ENCODE peak calls at places on chromosomes 4 and X, in seven cellular contexts. L is glutamatergic neuron, B is ascending aorta, H is GM23338, A is posterior cingulate gyrus, O is amniotic epithelial cell, M is iPS DF 19.7. U is an unnamed sample.

GRCh38 chrX:40471965-40472648 is 108.7 kb upstream of the ATP6AP2 start:
- DNase-seq in L (no peak), B (no peak), H (peak; percentile 55), A (no peak), O (peak; percentile 62), M (no peak), U (no peak)

GRCh38 chrX:70444326-70445196 is at the start of gene DLG3:
- DNase-seq in L (peak; percentile 76), B (no peak), H (peak; percentile 84), A (peak; percentile 73), O (no peak), M (no peak), U (peak; percentile 54)

GRCh38 chrX:23003121-23003520 is 3.4 kb downstream of the DDX53 start:
- DNase-seq in L (no peak), B (no peak), H (no peak), A (no peak), O (peak; percentile 2), M (no peak), U (no peak)

GRCh38 chr4:159292137-159292896 is 189.4 kb downstream of the RAPGEF2 start:
- DNase-seq in L (no peak), B (no peak), H (peak; percentile 65), A (no peak), O (no peak), M (no peak), U (no peak)

GRCh38 chrX:15434205-15434604 is 50.0 kb upstream of the VEGFD start:
- DNase-seq in L (no peak), B (no peak), H (no peak), A (no peak), O (no peak), M (no peak), U (no peak)

GRCh38 chrX:97666890-97667289 is 783.2 kb downstream of the RPA4 start:
- DNase-seq in L (no peak), B (no peak), H (no peak), A (no peak), O (no peak), M (no peak), U (no peak)

GRCh38 chr4:20030108-20030507 is 221.6 kb upstream of the SLIT2 start:
- DNase-seq in L (no peak), B (no peak), H (no peak), A (no peak), O (no peak), M (no peak), U (no peak)

GRCh38 chr4:141102367-141102766 is 30.9 kb downstream of the RNF150 start:
- DNase-seq in L (no peak), B (no peak), H (no peak), A (no peak), O (peak; percentile 89), M (no peak), U (no peak)

GRCh38 chr4:60812811-60813210 is 387.3 kb upstream of the ADGRL3 start:
- DNase-seq in L (no peak), B (no peak), H (no peak), A (no peak), O (no peak), M (no peak), U (no peak)

GRCh38 chrX:23364416-23364815 is 29.8 kb downstream of the PTCHD1 start:
- DNase-seq in L (no peak), B (no peak), H (no peak), A (no peak), O (no peak), M (no peak), U (no peak)

GRCh38 chrX:141455103-141455502 is 129.4 kb downstream of the SPANXA1 start:
- DNase-seq in L (no peak), B (no peak), H (no peak), A (no peak), O (no peak), M (no peak), U (no peak)

GRCh38 chr4:175422331-175422730 is 389.7 kb downstream of the GPM6A start:
- DNase-seq in L (no peak), B (no peak), H (no peak), A (no peak), O (no peak), M (no peak), U (no peak)

GRCh38 chrX:54640721-54641120 is 110.7 kb downstream of the GNL3L start:
- DNase-seq in L (no peak), B (no peak), H (peak; percentile 52), A (no peak), O (no peak), M (no peak), U (no peak)

GRCh38 chr4:145882594-145882993 is 56.0 kb downstream of the ZNF827 start:
- DNase-seq in L (no peak), B (no peak), H (no peak), A (no peak), O (no peak), M (no peak), U (no peak)

GRCh38 chr4:37780444-37781133 is 45.9 kb upstream of the PGM2 start:
- DNase-seq in L (no peak), B (no peak), H (peak; percentile 15), A (no peak), O (no peak), M (no peak), U (no peak)

GRCh38 chr4:98745372-98745771 is 87.0 kb upstream of the TSPAN5 start:
- DNase-seq in L (no peak), B (no peak), H (peak; percentile 56), A (no peak), O (peak; percentile 53), M (no peak), U (no peak)

GRCh38 chr4:140839396-140839795 is 83.2 kb upstream of the TBC1D9 start:
- DNase-seq in L (no peak), B (no peak), H (no peak), A (no peak), O (peak; percentile 6), M (no peak), U (no peak)

GRCh38 chrX:123731258-123731986 is 1.4 kb downstream of the THOC2 start:
- DNase-seq in L (no peak), B (no peak), H (peak; percentile 18), A (no peak), O (peak; percentile 34), M (no peak), U (no peak)

GRCh38 chr4:102787096-102787867 is 26.5 kb upstream of the MANBA start:
- DNase-seq in L (no peak), B (no peak), H (no peak), A (no peak), O (peak; percentile 87), M (no peak), U (no peak)

GRCh38 chr4:76383001-76383400 is 37.9 kb downstream of the CCDC158 start:
- DNase-seq in L (no peak), B (no peak), H (no peak), A (no peak), O (no peak), M (no peak), U (no peak)

GRCh38 chr4:150906987-150907633 is 108.0 kb downstream of the LRBA start:
- DNase-seq in L (no peak), B (no peak), H (peak; percentile 50), A (no peak), O (peak; percentile 18), M (no peak), U (no peak)

GRCh38 chr4:119209077-119209476 is 3.4 kb upstream of the USP53 start:
- DNase-seq in L (no peak), B (no peak), H (no peak), A (no peak), O (peak; percentile 87), M (no peak), U (no peak)

GRCh38 chrX:17285983-17286382 is 89.0 kb upstream of the NHS start:
- DNase-seq in L (no peak), B (no peak), H (no peak), A (no peak), O (no peak), M (no peak), U (no peak)

GRCh38 chrX:9282325-9282724 is 182.5 kb upstream of the TBL1X start:
- DNase-seq in L (no peak), B (no peak), H (no peak), A (no peak), O (no peak), M (no peak), U (no peak)

GRCh38 chr4:10106421-10107039 is 10.1 kb downstream of the WDR1 start:
- DNase-seq in L (peak; percentile 46), B (peak; percentile 97), H (no peak), A (no peak), O (peak; percentile 96), M (no peak), U (no peak)

GRCh38 chr4:152385551-152385950 is 150.3 kb downstream of the FBXW7 start:
- DNase-seq in L (peak; percentile 10), B (no peak), H (peak; percentile 21), A (no peak), O (no peak), M (no peak), U (no peak)

GRCh38 chrX:18674417-18674787 is 2.5 kb upstream of the RS1 start:
- DNase-seq in L (peak; percentile 26), B (no peak), H (peak; percentile 59), A (no peak), O (no peak), M (no peak), U (peak; percentile 5)

GRCh38 chr4:18917689-18918088 is 896.1 kb upstream of the LCORL start:
- DNase-seq in L (no peak), B (no peak), H (no peak), A (no peak), O (no peak), M (no peak), U (no peak)

GRCh38 chrX:8738588-8739189 is 6.8 kb upstream of the ANOS1 start:
- DNase-seq in L (peak; percentile 59), B (no peak), H (peak; percentile 72), A (no peak), O (peak; percentile 30), M (no peak), U (peak; percentile 67)

GRCh38 chr4:109278594-109279031 is 23.8 kb downstream of the COL25A1 start:
- DNase-seq in L (no peak), B (no peak), H (no peak), A (no peak), O (no peak), M (no peak), U (no peak)

GRCh38 chrX:7706032-7706431 is 136.9 kb upstream of the VCX start:
- DNase-seq in L (no peak), B (no peak), H (no peak), A (no peak), O (no peak), M (no peak), U (no peak)

GRCh38 chrX:68945603-68946228 is 116.9 kb downstream of the EFNB1 start:
- DNase-seq in L (peak; percentile 32), B (peak; percentile 60), H (peak; percentile 52), A (no peak), O (peak; percentile 78), M (no peak), U (peak; percentile 11)

GRCh38 chr4:124879195-124879594 is 166.7 kb upstream of the ANKRD50 start:
- DNase-seq in L (no peak), B (no peak), H (no peak), A (no peak), O (no peak), M (no peak), U (no peak)

GRCh38 chrX:69150294-69150960 is 14.8 kb downstream of the PJA1 start:
- DNase-seq in L (no peak), B (peak; percentile 13), H (peak; percentile 28), A (no peak), O (no peak), M (no peak), U (no peak)

GRCh38 chr4:112889619-112890294 is 159.7 kb upstream of the ANK2 start:
- DNase-seq in L (no peak), B (no peak), H (no peak), A (no peak), O (peak; percentile 91), M (no peak), U (no peak)

GRCh38 chr4:76363556-76364290 is 57.2 kb downstream of the STBD1 start:
- DNase-seq in L (no peak), B (no peak), H (no peak), A (no peak), O (peak; percentile 20), M (no peak), U (no peak)

GRCh38 chr4:73705056-73705432 is 35.3 kb upstream of the CXCL8 start:
- DNase-seq in L (no peak), B (no peak), H (peak; percentile 73), A (no peak), O (peak; percentile 66), M (peak; percentile 81), U (no peak)

GRCh38 chr4:119525771-119526712 is 102.6 kb downstream of the PDE5A start:
- DNase-seq in L (no peak), B (no peak), H (no peak), A (no peak), O (peak; percentile 85), M (no peak), U (no peak)